ENCODE peak calls at places on chromosomes 6 and 20, in ten cellular contexts. One of them, this sample, is unnamed.

GRCh38 chr20:35020108-35021031 is 64.7 kb downstream of the MYH7B start:
- DNase-seq in WTC11: no peak
- DNase-seq in left ventricle myocardium inferior: no peak
- DNase-seq in heart right ventricle: no peak
- DNase-seq in uterus: no peak
- DNase-seq in Calu3: no peak
- DNase-seq in bronchial epithelial cell: no peak
- DNase-seq in PC-3: no peak
- DNase-seq in colonic mucosa: no peak
- DNase-seq in fibroblast of villous mesenchyme: peak
- DNase-seq in this sample: no peak

GRCh38 chr20:21175433-21175832 is 49.6 kb downstream of the KIZ start:
- DNase-seq in WTC11: no peak
- DNase-seq in left ventricle myocardium inferior: no peak
- DNase-seq in heart right ventricle: no peak
- DNase-seq in uterus: no peak
- DNase-seq in Calu3: no peak
- DNase-seq in bronchial epithelial cell: no peak
- DNase-seq in PC-3: no peak
- DNase-seq in colonic mucosa: no peak
- DNase-seq in fibroblast of villous mesenchyme: no peak
- DNase-seq in this sample: no peak

GRCh38 chr6:130364224-130364780 is 1.5 kb upstream of the TMEM200A start:
- DNase-seq in WTC11: no peak
- DNase-seq in left ventricle myocardium inferior: no peak
- DNase-seq in heart right ventricle: no peak
- DNase-seq in uterus: no peak
- DNase-seq in Calu3: no peak
- DNase-seq in bronchial epithelial cell: no peak
- DNase-seq in PC-3: no peak
- DNase-seq in colonic mucosa: no peak
- DNase-seq in fibroblast of villous mesenchyme: no peak
- DNase-seq in this sample: no peak

GRCh38 chr6:154440022-154440421 is 70.5 kb downstream of the CNKSR3 start:
- DNase-seq in WTC11: no peak
- DNase-seq in left ventricle myocardium inferior: no peak
- DNase-seq in heart right ventricle: no peak
- DNase-seq in uterus: no peak
- DNase-seq in Calu3: no peak
- DNase-seq in bronchial epithelial cell: no peak
- DNase-seq in PC-3: no peak
- DNase-seq in colonic mucosa: no peak
- DNase-seq in fibroblast of villous mesenchyme: no peak
- DNase-seq in this sample: no peak

GRCh38 chr6:169391473-169392071 is 137.9 kb upstream of the THBS2 start:
- DNase-seq in WTC11: no peak
- DNase-seq in left ventricle myocardium inferior: no peak
- DNase-seq in heart right ventricle: no peak
- DNase-seq in uterus: no peak
- DNase-seq in Calu3: no peak
- DNase-seq in bronchial epithelial cell: no peak
- DNase-seq in PC-3: no peak
- DNase-seq in colonic mucosa: no peak
- DNase-seq in fibroblast of villous mesenchyme: no peak
- DNase-seq in this sample: no peak

GRCh38 chr6:159180001-159180400 is 10.8 kb downstream of the FNDC1 start:
- DNase-seq in WTC11: no peak
- DNase-seq in left ventricle myocardium inferior: no peak
- DNase-seq in heart right ventricle: no peak
- DNase-seq in uterus: no peak
- DNase-seq in Calu3: no peak
- DNase-seq in bronchial epithelial cell: no peak
- DNase-seq in PC-3: no peak
- DNase-seq in colonic mucosa: no peak
- DNase-seq in fibroblast of villous mesenchyme: no peak
- DNase-seq in this sample: peak

GRCh38 chr6:124356811-124357210 is 553.1 kb downstream of the NKAIN2 start:
- DNase-seq in WTC11: no peak
- DNase-seq in left ventricle myocardium inferior: no peak
- DNase-seq in heart right ventricle: no peak
- DNase-seq in uterus: no peak
- DNase-seq in Calu3: no peak
- DNase-seq in bronchial epithelial cell: no peak
- DNase-seq in PC-3: no peak
- DNase-seq in colonic mucosa: no peak
- DNase-seq in fibroblast of villous mesenchyme: no peak
- DNase-seq in this sample: no peak

GRCh38 chr6:4187480-4187879 is 52.1 kb upstream of the ECI2 start:
- DNase-seq in WTC11: no peak
- DNase-seq in left ventricle myocardium inferior: no peak
- DNase-seq in heart right ventricle: no peak
- DNase-seq in uterus: no peak
- DNase-seq in Calu3: no peak
- DNase-seq in bronchial epithelial cell: no peak
- DNase-seq in PC-3: no peak
- DNase-seq in colonic mucosa: no peak
- DNase-seq in fibroblast of villous mesenchyme: no peak
- DNase-seq in this sample: no peak

GRCh38 chr6:20302702-20303251 is 90.5 kb upstream of the MBOAT1 start:
- DNase-seq in WTC11: no peak
- DNase-seq in left ventricle myocardium inferior: no peak
- DNase-seq in heart right ventricle: no peak
- DNase-seq in uterus: no peak
- DNase-seq in Calu3: no peak
- DNase-seq in bronchial epithelial cell: peak
- DNase-seq in PC-3: peak
- DNase-seq in colonic mucosa: no peak
- DNase-seq in fibroblast of villous mesenchyme: peak
- DNase-seq in this sample: peak

GRCh38 chr6:4611441-4612129 is 164.6 kb upstream of the CDYL start:
- DNase-seq in WTC11: no peak
- DNase-seq in left ventricle myocardium inferior: no peak
- DNase-seq in heart right ventricle: no peak
- DNase-seq in uterus: peak
- DNase-seq in Calu3: no peak
- DNase-seq in bronchial epithelial cell: no peak
- DNase-seq in PC-3: no peak
- DNase-seq in colonic mucosa: peak
- DNase-seq in fibroblast of villous mesenchyme: peak
- DNase-seq in this sample: no peak

GRCh38 chr6:24991748-24992467 is 56.1 kb upstream of the RIPOR2 start:
- DNase-seq in WTC11: peak
- DNase-seq in left ventricle myocardium inferior: no peak
- DNase-seq in heart right ventricle: peak
- DNase-seq in uterus: peak
- DNase-seq in Calu3: peak
- DNase-seq in bronchial epithelial cell: peak
- DNase-seq in PC-3: peak
- DNase-seq in colonic mucosa: peak
- DNase-seq in fibroblast of villous mesenchyme: peak
- DNase-seq in this sample: no peak

GRCh38 chr20:32445539-32446273 is 87.6 kb downstream of the ASXL1 start:
- DNase-seq in WTC11: peak
- DNase-seq in left ventricle myocardium inferior: no peak
- DNase-seq in heart right ventricle: no peak
- DNase-seq in uterus: no peak
- DNase-seq in Calu3: no peak
- DNase-seq in bronchial epithelial cell: no peak
- DNase-seq in PC-3: no peak
- DNase-seq in colonic mucosa: no peak
- DNase-seq in fibroblast of villous mesenchyme: no peak
- DNase-seq in this sample: peak

GRCh38 chr6:106574729-106575458 is 54.4 kb downstream of the RTN4IP1 start:
- DNase-seq in WTC11: no peak
- DNase-seq in left ventricle myocardium inferior: no peak
- DNase-seq in heart right ventricle: no peak
- DNase-seq in uterus: no peak
- DNase-seq in Calu3: peak
- DNase-seq in bronchial epithelial cell: peak
- DNase-seq in PC-3: peak
- DNase-seq in colonic mucosa: no peak
- DNase-seq in fibroblast of villous mesenchyme: peak
- DNase-seq in this sample: peak

GRCh38 chr6:108654465-108655106 is 93.9 kb downstream of the FOXO3 start:
- DNase-seq in WTC11: no peak
- DNase-seq in left ventricle myocardium inferior: no peak
- DNase-seq in heart right ventricle: no peak
- DNase-seq in uterus: no peak
- DNase-seq in Calu3: no peak
- DNase-seq in bronchial epithelial cell: no peak
- DNase-seq in PC-3: no peak
- DNase-seq in colonic mucosa: no peak
- DNase-seq in fibroblast of villous mesenchyme: peak
- DNase-seq in this sample: no peak

DNA sequence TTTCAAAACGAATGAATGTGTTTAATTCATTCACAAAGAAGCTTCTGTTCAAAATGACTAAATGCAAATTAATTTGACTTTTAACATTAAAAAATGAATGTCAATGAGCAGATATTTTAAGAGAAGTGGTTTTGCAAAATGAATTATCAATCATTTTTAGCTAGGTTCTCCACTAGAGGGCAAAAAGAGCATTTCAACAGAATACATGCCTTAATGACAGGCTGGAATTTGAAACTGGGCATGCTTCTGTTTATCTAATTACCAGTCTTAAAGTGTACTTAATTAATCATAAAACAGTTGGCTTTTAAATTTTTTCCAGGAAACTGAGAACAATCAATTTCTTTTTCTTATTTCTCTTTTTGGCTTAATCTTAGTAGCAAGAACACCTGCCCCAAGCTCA is 63.8 kb upstream of the TINAG start:
- DNase-seq in WTC11: no peak
- DNase-seq in left ventricle myocardium inferior: no peak
- DNase-seq in heart right ventricle: no peak
- DNase-seq in uterus: no peak
- DNase-seq in Calu3: no peak
- DNase-seq in bronchial epithelial cell: peak
- DNase-seq in PC-3: peak
- DNase-seq in colonic mucosa: no peak
- DNase-seq in fibroblast of villous mesenchyme: peak
- DNase-seq in this sample: peak
- TF ChIP-seq CTCF in WTC11: no peak
- TF ChIP-seq CTCF in left ventricle myocardium inferior: peak
- TF ChIP-seq CTCF in heart right ventricle: peak
- TF ChIP-seq CTCF in uterus: no peak
- TF ChIP-seq CTCF in Calu3: peak
- TF ChIP-seq CTCF in bronchial epithelial cell: peak
- TF ChIP-seq CTCF in PC-3: peak
- TF ChIP-seq CTCF in colonic mucosa: peak
- TF ChIP-seq CTCF in fibroblast of villous mesenchyme: peak
- TF ChIP-seq CTCF in this sample: peak

DNA sequence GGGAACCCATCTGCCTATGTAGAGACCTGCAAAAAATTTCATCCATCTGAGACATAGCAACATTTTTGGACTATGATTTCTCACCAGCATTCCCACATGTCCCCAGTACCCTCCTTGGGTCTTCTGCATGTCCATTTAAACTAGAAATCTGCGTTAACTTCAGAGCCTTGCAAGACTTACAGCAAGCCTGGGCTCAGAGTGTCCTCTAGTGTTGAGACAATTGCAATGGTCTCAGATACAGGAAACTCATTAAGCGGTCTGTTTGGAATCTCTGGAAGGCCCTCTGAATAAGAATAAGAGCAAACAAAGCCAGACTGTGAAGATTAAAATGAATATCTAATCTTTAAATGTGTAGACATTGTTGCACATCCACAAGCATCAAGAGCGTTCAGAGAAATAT is 20.5 kb upstream of the PI3 start:
- DNase-seq in WTC11: no peak
- DNase-seq in left ventricle myocardium inferior: no peak
- DNase-seq in heart right ventricle: no peak
- DNase-seq in uterus: no peak
- DNase-seq in Calu3: no peak
- DNase-seq in bronchial epithelial cell: no peak
- DNase-seq in PC-3: no peak
- DNase-seq in colonic mucosa: no peak
- DNase-seq in fibroblast of villous mesenchyme: no peak
- DNase-seq in this sample: peak
- TF ChIP-seq CTCF in WTC11: no peak
- TF ChIP-seq CTCF in left ventricle myocardium inferior: no peak
- TF ChIP-seq CTCF in heart right ventricle: no peak
- TF ChIP-seq CTCF in uterus: no peak
- TF ChIP-seq CTCF in Calu3: no peak
- TF ChIP-seq CTCF in bronchial epithelial cell: no peak
- TF ChIP-seq CTCF in PC-3: no peak
- TF ChIP-seq CTCF in colonic mucosa: no peak
- TF ChIP-seq CTCF in fibroblast of villous mesenchyme: peak
- TF ChIP-seq CTCF in this sample: peak

DNA sequence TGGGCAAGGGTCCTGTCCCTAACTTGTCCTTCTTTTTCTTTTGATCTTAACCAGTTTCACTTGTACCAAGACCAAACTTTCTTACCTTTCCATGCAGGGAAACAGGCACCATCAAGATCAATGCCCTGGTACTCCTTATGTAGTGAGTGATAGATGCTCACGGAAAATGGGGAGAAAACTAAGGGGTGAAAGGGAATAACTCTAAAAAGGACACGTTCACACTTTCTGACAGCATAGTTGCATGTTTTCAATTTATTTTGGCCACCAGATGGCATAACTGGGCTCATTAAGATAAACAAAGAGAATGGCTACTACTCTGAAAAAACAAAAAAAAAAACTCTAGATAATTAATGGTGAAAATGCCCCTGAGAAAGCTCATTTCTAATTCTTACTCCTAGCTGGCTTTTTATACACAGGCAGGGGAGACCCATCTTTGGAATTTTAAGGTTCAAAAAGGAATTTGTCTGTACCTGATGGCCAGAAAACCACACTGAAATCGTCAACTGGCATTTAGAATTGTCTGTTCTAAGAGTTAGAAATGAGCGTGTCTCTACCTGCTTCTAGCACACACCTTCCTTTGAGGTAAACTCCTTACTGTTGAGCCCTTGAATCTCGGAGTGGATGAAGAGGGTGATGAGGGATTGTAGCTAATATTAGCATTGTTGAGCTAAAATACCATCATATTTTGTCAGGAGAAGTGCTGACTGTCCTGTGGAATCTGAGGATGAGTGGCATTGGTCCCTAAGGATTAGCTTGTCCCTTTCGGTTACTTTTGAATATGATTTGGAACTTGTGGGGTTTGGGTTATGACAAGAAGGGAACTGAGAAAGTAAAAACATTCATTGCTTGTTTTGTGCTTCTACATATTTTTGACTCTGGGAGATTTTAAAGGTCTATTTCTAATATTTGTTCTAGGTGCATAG is 62.2 kb upstream of the DDR1 start:
- DNase-seq in WTC11: no peak
- DNase-seq in left ventricle myocardium inferior: no peak
- DNase-seq in heart right ventricle: no peak
- DNase-seq in uterus: no peak
- DNase-seq in Calu3: peak
- DNase-seq in bronchial epithelial cell: peak
- DNase-seq in PC-3: peak
- DNase-seq in colonic mucosa: no peak
- DNase-seq in fibroblast of villous mesenchyme: peak
- DNase-seq in this sample: peak
- TF ChIP-seq CTCF in WTC11: peak
- TF ChIP-seq CTCF in left ventricle myocardium inferior: peak
- TF ChIP-seq CTCF in heart right ventricle: peak
- TF ChIP-seq CTCF in uterus: peak
- TF ChIP-seq CTCF in Calu3: peak
- TF ChIP-seq CTCF in bronchial epithelial cell: peak
- TF ChIP-seq CTCF in PC-3: peak
- TF ChIP-seq CTCF in colonic mucosa: peak
- TF ChIP-seq CTCF in fibroblast of villous mesenchyme: peak
- TF ChIP-seq CTCF in this sample: peak

GRCh38 chr6:98833101-98834059 is 994 bp upstream of the POU3F2 start:
- DNase-seq in WTC11: no peak
- DNase-seq in left ventricle myocardium inferior: no peak
- DNase-seq in heart right ventricle: no peak
- DNase-seq in uterus: no peak
- DNase-seq in Calu3: peak
- DNase-seq in bronchial epithelial cell: no peak
- DNase-seq in PC-3: peak
- DNase-seq in colonic mucosa: no peak
- DNase-seq in fibroblast of villous mesenchyme: peak
- DNase-seq in this sample: no peak
- TF ChIP-seq CTCF in WTC11: no peak
- TF ChIP-seq CTCF in left ventricle myocardium inferior: peak
- TF ChIP-seq CTCF in heart right ventricle: no peak
- TF ChIP-seq CTCF in uterus: no peak
- TF ChIP-seq CTCF in Calu3: no peak
- TF ChIP-seq CTCF in bronchial epithelial cell: no peak
- TF ChIP-seq CTCF in PC-3: no peak
- TF ChIP-seq CTCF in colonic mucosa: no peak
- TF ChIP-seq CTCF in fibroblast of villous mesenchyme: no peak
- TF ChIP-seq CTCF in this sample: no peak

This sample was measured in foreskin fibroblast.